ENCODE peak calls at places on chromosomes 3 and 15, in four cellular contexts. One of them, this sample, is unnamed.
A peak's percentile ranks its signal among the peaks of the same experiment; 100 is the strongest.

GRCh38 chr15:90435652-90436337 is 47.8 kb downstream of the IQGAP1 start:
- DNase-seq in mesothelial cell of epicardium: no peak
- DNase-seq in glomerular endothelial cell: no peak
- DNase-seq in ovary: no peak
- DNase-seq in this sample: no peak

GRCh38 chr3:120039642-120040610 is 54.3 kb downstream of the GSK3B start:
- DNase-seq in glomerular endothelial cell: no peak
- DNase-seq in mesothelial cell of epicardium: no peak
- DNase-seq in ovary: no peak
- DNase-seq in this sample: no peak

GRCh38 chr3:9913601-9914000 is 3.3 kb upstream of the IL17RC start:
- DNase-seq in mesothelial cell of epicardium: no peak
- DNase-seq in ovary: no peak
- DNase-seq in glomerular endothelial cell: no peak
- DNase-seq in this sample: no peak

GRCh38 chr3:120659285-120659684 is 22.8 kb downstream of the HGD start:
- DNase-seq in ovary: no peak
- DNase-seq in glomerular endothelial cell: no peak
- DNase-seq in mesothelial cell of epicardium: no peak
- DNase-seq in this sample: no peak

GRCh38 chr3:125478321-125478720 is 41.7 kb downstream of the SNX4 start:
- DNase-seq in ovary: no peak
- DNase-seq in mesothelial cell of epicardium: no peak
- DNase-seq in glomerular endothelial cell: no peak
- DNase-seq in this sample: no peak

GRCh38 chr3:60660026-60660425 is 591.2 kb downstream of the FHIT start:
- DNase-seq in glomerular endothelial cell: no peak
- DNase-seq in ovary: no peak
- DNase-seq in mesothelial cell of epicardium: no peak
- DNase-seq in this sample: no peak

GRCh38 chr3:1087066-1087555 is 5.7 kb upstream of the CNTN6 start:
- DNase-seq in ovary: no peak
- DNase-seq in glomerular endothelial cell: no peak
- DNase-seq in mesothelial cell of epicardium: no peak
- DNase-seq in this sample: no peak

GRCh38 chr3:8500966-8501365 is 657 bp upstream of the LMCD1 start:
- DNase-seq in mesothelial cell of epicardium: no peak
- DNase-seq in glomerular endothelial cell: no peak
- DNase-seq in ovary: no peak
- DNase-seq in this sample: no peak

GRCh38 chr3:25603703-25604102 is 61.0 kb downstream of the TOP2B start:
- DNase-seq in ovary: no peak
- DNase-seq in glomerular endothelial cell: no peak
- DNase-seq in mesothelial cell of epicardium: no peak
- DNase-seq in this sample: no peak

GRCh38 chr3:128734523-128735189 is 8.7 kb downstream of the RAB7A start:
- DNase-seq in ovary: no peak
- DNase-seq in glomerular endothelial cell: no peak
- DNase-seq in mesothelial cell of epicardium: no peak
- DNase-seq in this sample: no peak

GRCh38 chr3:57597973-57598351 is 818 bp upstream of the ARF4 start:
- DNase-seq in mesothelial cell of epicardium: no peak
- DNase-seq in glomerular endothelial cell: no peak
- DNase-seq in ovary: no peak
- DNase-seq in this sample: no peak

GRCh38 chr3:52277972-52278509 is 408 bp downstream of the WDR82 start:
- DNase-seq in mesothelial cell of epicardium: no peak
- DNase-seq in ovary: peak; percentile 71
- DNase-seq in glomerular endothelial cell: no peak
- DNase-seq in this sample: no peak

GRCh38 chr3:45277636-45278035 is 51.5 kb upstream of the TMEM158 start:
- DNase-seq in ovary: no peak
- DNase-seq in glomerular endothelial cell: no peak
- DNase-seq in mesothelial cell of epicardium: no peak
- DNase-seq in this sample: no peak

GRCh38 chr15:66390670-66391069 is 4.0 kb downstream of the MAP2K1 start:
- DNase-seq in ovary: no peak
- DNase-seq in mesothelial cell of epicardium: no peak
- DNase-seq in glomerular endothelial cell: no peak
- DNase-seq in this sample: no peak

GRCh38 chr3:78979083-78979482 is 788.7 kb downstream of the ROBO1 start:
- DNase-seq in ovary: no peak
- DNase-seq in mesothelial cell of epicardium: no peak
- DNase-seq in glomerular endothelial cell: no peak
- DNase-seq in this sample: no peak

GRCh38 chr15:79900087-79900486 is 3.3 kb upstream of the MTHFS start:
- DNase-seq in mesothelial cell of epicardium: no peak
- DNase-seq in ovary: no peak
- DNase-seq in glomerular endothelial cell: no peak
- DNase-seq in this sample: no peak

GRCh38 chr3:140599009-140599408 is 78.9 kb upstream of the TRIM42 start:
- DNase-seq in ovary: no peak
- DNase-seq in glomerular endothelial cell: no peak
- DNase-seq in mesothelial cell of epicardium: no peak
- DNase-seq in this sample: no peak

GRCh38 chr3:139117136-139117675 is 72.5 kb upstream of the PRR23C start:
- DNase-seq in mesothelial cell of epicardium: no peak
- DNase-seq in ovary: no peak
- DNase-seq in glomerular endothelial cell: no peak
- DNase-seq in this sample: no peak

GRCh38 chr15:52291204-52291603 is 4.4 kb downstream of the MYO5C start:
- DNase-seq in glomerular endothelial cell: no peak
- DNase-seq in ovary: no peak
- DNase-seq in mesothelial cell of epicardium: no peak
- DNase-seq in this sample: no peak

This sample was measured in Panc1.